ENCODE peak calls at places on chromosome 22, in four cellular contexts. One of them, this sample, is unnamed.

GRCh38 chr22:37601203-37601539 is 7.5 kb upstream of the GGA1 start:
- DNase-seq in HFF-Myc: no peak
- DNase-seq in HL-60: no peak
- DNase-seq in putamen: no peak
- DNase-seq in this sample: no peak

GRCh38 chr22:47160141-47160541 is 397.7 kb downstream of the TBC1D22A start:
- DNase-seq in HL-60: no peak
- DNase-seq in putamen: no peak
- DNase-seq in HFF-Myc: no peak
- DNase-seq in this sample: no peak

GRCh38 chr22:46538816-46539163 is 1.4 kb upstream of the CELSR1 start:
- DNase-seq in HL-60: no peak
- DNase-seq in HFF-Myc: no peak
- DNase-seq in putamen: no peak
- DNase-seq in this sample: no peak

GRCh38 chr22:29780781-29781676 is 13.9 kb downstream of the UQCR10 start:
- DNase-seq in HL-60: no peak
- DNase-seq in putamen: peak; percentile 51
- DNase-seq in HFF-Myc: no peak
- DNase-seq in this sample: peak; percentile 56

GRCh38 chr22:29994941-29995340 is 85.3 kb upstream of the HORMAD2 start:
- DNase-seq in putamen: no peak
- DNase-seq in HFF-Myc: no peak
- DNase-seq in HL-60: no peak
- DNase-seq in this sample: no peak

GRCh38 chr22:39530692-39531331 is 1.7 kb downstream of the RPS19BP1 start:
- DNase-seq in HFF-Myc: no peak
- DNase-seq in putamen: no peak
- DNase-seq in HL-60: peak; percentile 73
- DNase-seq in this sample: no peak

GRCh38 chr22:43889366-43890253 is 2.2 kb downstream of the PNPLA5 start:
- DNase-seq in putamen: peak; percentile 50
- DNase-seq in HFF-Myc: no peak
- DNase-seq in HL-60: no peak
- DNase-seq in this sample: peak; percentile 3

GRCh38 chr22:46075764-46076531 is 74.4 kb upstream of the PPARA start:
- DNase-seq in HFF-Myc: no peak
- DNase-seq in HL-60: no peak
- DNase-seq in putamen: no peak
- DNase-seq in this sample: no peak

GRCh38 chr22:44204937-44205712 is 24.4 kb downstream of the PARVG start:
- DNase-seq in putamen: no peak
- DNase-seq in HL-60: no peak
- DNase-seq in HFF-Myc: no peak
- DNase-seq in this sample: no peak

GRCh38 chr22:22731374-22731676 is 86.9 kb downstream of the GGTLC2 start:
- DNase-seq in HL-60: no peak
- DNase-seq in putamen: no peak
- DNase-seq in HFF-Myc: no peak
- DNase-seq in this sample: no peak

GRCh38 chr22:24465566-24465965 is 29.6 kb upstream of the UPB1 start:
- DNase-seq in HFF-Myc: no peak
- DNase-seq in HL-60: no peak
- DNase-seq in putamen: no peak
- DNase-seq in this sample: no peak

GRCh38 chr22:25120761-25121212 is 78.9 kb upstream of the CRYBB3 start:
- DNase-seq in HFF-Myc: no peak
- DNase-seq in HL-60: no peak
- DNase-seq in putamen: no peak
- DNase-seq in this sample: no peak

GRCh38 chr22:41504397-41504796 is 35.5 kb downstream of the ACO2 start:
- DNase-seq in HFF-Myc: no peak
- DNase-seq in HL-60: no peak
- DNase-seq in putamen: no peak
- DNase-seq in this sample: no peak

This sample was measured in amniotic stem cell.